ENCODE peak calls at places on chromosome 17, in five cellular contexts. B is CD8-positive, alpha-beta T cell; F is kidney epithelial cell; A is GM23338; V is fibroblast of lung. Q is an unnamed sample. For H3K36me3, the result is how much of the 10 kb centered on the place peaks cover.

GRCh38 chr17:56468840-56469239 is 124.7 kb upstream of the NOG start:
- DNase-seq in B (no peak), F (no peak), A (no peak), V (no peak), Q (no peak)

GRCh38 chr17:71757156-71757555 is 363.7 kb upstream of the SOX9 start:
- DNase-seq in B (no peak), F (no peak), A (no peak), V (peak), Q (no peak)

GRCh38 chr17:76734080-76734840 is 2.9 kb downstream of the SRSF2 start:
- DNase-seq in B (no peak), F (no peak), A (no peak), V (peak), Q (no peak)

GRCh38 chr17:63480826-63481487 is 4.1 kb downstream of the ACE start:
- DNase-seq in B (no peak), F (no peak), A (no peak), V (no peak), Q (no peak)

GRCh38 chr17:43905985-43906852 is 1.1 kb downstream of the MPP2 start:
- DNase-seq in B (peak), F (no peak), A (peak), V (peak), Q (no peak)

GRCh38 chr17:8105957-8106398 is 12.3 kb downstream of the ALOXE3 start:
- DNase-seq in B (no peak), F (no peak), A (no peak), V (no peak), Q (no peak)

GRCh38 chr17:39643271-39643670 is 6.3 kb downstream of the STARD3 start:
- DNase-seq in B (no peak), F (no peak), A (no peak), V (no peak), Q (no peak)

GRCh38 chr17:63838586-63839184 is 3.8 kb downstream of the SMARCD2 start:
- DNase-seq in B (no peak), F (no peak), A (peak), V (peak), Q (peak)

GRCh38 chr17:51860934-51861561 is 297.5 kb downstream of the CA10 start:
- DNase-seq in B (no peak), F (no peak), A (peak), V (no peak), Q (no peak)

GRCh38 chr17:80414508-80414802 is 512 bp upstream of the ENDOV start:
- DNase-seq in B (no peak), F (no peak), A (no peak), V (peak), Q (no peak)

GRCh38 chr17:60231234-60231633 is 81.5 kb downstream of the CA4 start:
- DNase-seq in B (no peak), F (no peak), A (peak), V (peak), Q (no peak)

GRCh38 chr17:56824503-56824902 is 9.2 kb downstream of the C17orf67 start:
- DNase-seq in B (no peak), F (no peak), A (no peak), V (no peak), Q (no peak)

GRCh38 chr17:68595986-68596385 is 5.2 kb downstream of the FAM20A start:
- DNase-seq in B (no peak), F (no peak), A (no peak), V (no peak), Q (no peak)

GRCh38 chr17:50614471-50615051 is 20.1 kb upstream of the ABCC3 start:
- DNase-seq in B (no peak), F (no peak), A (no peak), V (no peak), Q (no peak)

GRCh38 chr17:80261159-80261894 is 675 bp downstream of the RNF213 start:
- DNase-seq in B (peak), F (no peak), A (peak), V (peak), Q (no peak)

GRCh38 chr17:80447790-80448189 is 28.6 kb downstream of the NPTX1 start:
- DNase-seq in B (no peak), F (no peak), A (no peak), V (no peak), Q (no peak)

GRCh38 chr17:12037970-12038369 is 17.3 kb downstream of the MAP2K4 start:
- DNase-seq in B (no peak), F (no peak), A (no peak), V (no peak), Q (no peak)

GRCh38 chr17:79695293-79696158 is 35.2 kb upstream of the ENPP7 start:
- DNase-seq in B (no peak), F (no peak), A (no peak), V (peak), Q (no peak)

GRCh38 chr17:61770043-61770442 is 93.3 kb downstream of the BRIP1 start:
- DNase-seq in B (no peak), F (no peak), A (no peak), V (no peak), Q (no peak)

GRCh38 chr17:38571833-38572274 is 33.9 kb downstream of the SRCIN1 start:
- DNase-seq in B (no peak), F (no peak), A (peak), V (no peak), Q (no peak)

GRCh38 chr17:77203436-77203835 is 62.7 kb downstream of the SEC14L1 start:
- DNase-seq in B (no peak), F (no peak), A (no peak), V (no peak), Q (no peak)

GRCh38 chr17:44269795-44270320 is 1.9 kb upstream of the SLC4A1 start:
- DNase-seq in B (no peak), F (no peak), A (no peak), V (no peak), Q (no peak)

GRCh38 chr17:74054249-74054648 is 149.2 kb upstream of the RPL38 start:
- DNase-seq in B (no peak), F (no peak), A (no peak), V (no peak), Q (no peak)

GRCh38 chr17:37541880-37542675 is 52.4 kb downstream of the DUSP14 start:
- DNase-seq in B (no peak), F (no peak), A (peak), V (peak), Q (no peak)

GRCh38 chr17:2090804-2091534 is 36.1 kb downstream of the HIC1 start:
- DNase-seq in B (no peak), F (peak), A (peak), V (peak), Q (peak)
- H3K4me3 ChIP-seq in B (no peak), F (no peak), A (no peak), V (peak), Q (no peak)

GRCh38 chr17:67376892-67377726 is at the start of gene PITPNC1:
- DNase-seq in B (peak), F (no peak), A (peak), V (peak), Q (peak)
- TF ChIP-seq CTCF in B (no peak), F (no peak), A (no peak), V (no peak), Q (peak)

GRCh38 chr17:36048061-36048460 is 16.0 kb upstream of the CCL18 start:
- DNase-seq in B (no peak), F (no peak), A (no peak), V (no peak), Q (no peak)
- H3K36me3 ChIP-seq in B (under half), F (under half), A (under half), V (under half), Q (under half)

DNA sequence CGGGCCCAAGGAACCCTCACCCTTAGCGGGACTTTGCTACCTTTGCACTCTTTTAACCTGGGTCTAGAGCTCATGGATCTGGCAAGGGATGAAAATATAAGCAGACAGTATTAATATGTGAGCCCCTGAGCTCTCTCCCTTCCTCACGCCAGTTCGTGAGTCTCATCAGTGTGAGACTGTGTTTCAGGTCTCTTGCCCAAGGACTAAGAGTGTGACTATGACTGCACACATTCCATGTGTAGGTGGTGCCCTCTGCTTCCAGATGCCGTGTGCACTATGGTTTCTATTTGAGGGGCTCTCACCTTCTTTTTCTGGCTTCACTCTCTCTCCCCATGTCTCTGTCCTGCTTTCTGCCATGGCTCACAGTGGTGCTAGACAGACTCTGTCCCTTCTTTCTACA is 40.5 kb downstream of the DHRS7B start:
- DNase-seq in B (peak), F (no peak), A (no peak), V (peak), Q (no peak)
- H3K4me3 ChIP-seq in B (no peak), F (no peak), A (no peak), V (peak), Q (no peak)

DNA sequence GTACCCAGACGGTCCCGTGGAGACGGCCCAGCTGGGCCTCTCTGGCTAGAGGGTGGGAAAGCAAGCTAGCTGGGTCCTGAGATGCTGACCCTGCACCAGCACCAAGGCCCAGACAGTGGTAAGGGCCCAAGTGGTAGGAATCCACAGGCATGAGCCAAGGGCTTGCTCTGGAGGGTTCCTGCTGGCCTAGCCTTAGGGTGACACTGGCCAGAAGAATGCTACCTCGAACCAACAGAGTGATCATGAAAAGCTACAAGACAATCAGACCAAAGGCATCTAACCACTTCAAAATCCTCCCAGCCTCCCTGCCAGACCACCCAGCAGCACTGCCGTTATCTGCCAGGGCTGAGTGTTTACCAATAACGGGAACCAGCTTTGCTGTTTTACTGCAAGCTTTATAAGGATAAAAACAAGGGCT is 13.2 kb downstream of the HIC1 start:
- DNase-seq in B (no peak), F (no peak), A (no peak), V (peak), Q (peak)
- TF ChIP-seq CTCF in B (no peak), F (no peak), A (no peak), V (no peak), Q (peak)

GRCh38 chr17:41657936-41658335 is 30.7 kb upstream of the EIF1 start:
- DNase-seq in B (no peak), F (no peak), A (no peak), V (no peak), Q (no peak)

GRCh38 chr17:41656249-41657023 is 32.1 kb upstream of the KRT17 start:
- DNase-seq in B (no peak), F (no peak), A (no peak), V (no peak), Q (no peak)

GRCh38 chr17:41655611-41656111 is 31.3 kb upstream of the KRT17 start:
- DNase-seq in B (no peak), F (no peak), A (peak), V (no peak), Q (no peak)

GRCh38 chr17:41654908-41655607 is 30.7 kb upstream of the KRT17 start:
- DNase-seq in B (no peak), F (no peak), A (no peak), V (no peak), Q (no peak)

GRCh38 chr17:41657164-41657754 is 31.4 kb upstream of the EIF1 start:
- DNase-seq in B (no peak), F (no peak), A (no peak), V (no peak), Q (no peak)
- H3K36me3 ChIP-seq in B (under half), F (under half), A (under half), V (under half), Q (under half)

GRCh38 chr17:19410101-19410500 is 931 bp upstream of the RNF112 start:
- DNase-seq in B (no peak), F (no peak), A (no peak), V (no peak), Q (no peak)

GRCh38 chr17:19412984-19413383 is 2.0 kb downstream of the RNF112 start:
- DNase-seq in B (no peak), F (no peak), A (no peak), V (no peak), Q (no peak)

GRCh38 chr17:19410875-19411291 is at the start of gene RNF112:
- DNase-seq in B (no peak), F (no peak), A (peak), V (peak), Q (no peak)

GRCh38 chr17:19412510-19412909 is 1.5 kb downstream of the RNF112 start:
- DNase-seq in B (no peak), F (no peak), A (no peak), V (no peak), Q (no peak)

DNA sequence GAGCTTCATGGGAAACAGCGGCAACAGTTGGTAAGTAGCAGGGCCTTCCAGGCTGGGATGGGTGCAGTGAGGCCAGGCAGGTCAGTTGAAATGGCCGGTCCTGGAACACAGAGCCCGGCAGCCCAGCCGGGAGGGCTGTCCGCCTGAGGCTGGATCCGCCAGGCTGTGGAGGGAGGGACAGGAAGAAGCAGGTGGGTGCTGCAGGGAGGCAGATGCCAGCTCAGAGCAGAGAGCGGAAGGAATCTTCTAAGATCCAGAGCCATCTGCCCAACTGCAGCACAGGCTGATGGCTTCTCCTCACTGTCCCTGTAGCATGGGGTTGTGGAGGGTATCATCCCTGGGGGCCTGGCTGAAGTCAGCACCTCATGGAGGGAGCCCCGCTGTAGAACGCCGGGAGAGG is 609 bp downstream of the RNF112 start:
- DNase-seq in B (no peak), F (no peak), A (peak), V (no peak), Q (no peak)
- H3K4me3 ChIP-seq in B (no peak), F (no peak), A (no peak), V (peak), Q (no peak)

GRCh38 chr17:49252148-49252682 is 21.6 kb upstream of the PHOSPHO1 start:
- DNase-seq in B (no peak), F (no peak), A (no peak), V (peak), Q (no peak)
- TF ChIP-seq CTCF in B (no peak), F (no peak), A (no peak), V (no peak), Q (no peak)

GRCh38 chr17:58315281-58315711 is 13.3 kb downstream of the TSPOAP1 start:
- DNase-seq in B (peak), F (no peak), A (no peak), V (no peak), Q (no peak)
- H3K36me3 ChIP-seq in B (under half), F (under half), A (under half), V (under half), Q (under half)

GRCh38 chr17:75088465-75088895 is 726 bp downstream of the SLC16A5 start:
- DNase-seq in B (no peak), F (no peak), A (no peak), V (no peak), Q (no peak)
- H3K4me3 ChIP-seq in B (peak), F (peak), A (peak), V (peak), Q (peak)